ENCODE peak calls at places on chromosome 16, in five cellular contexts. One of them, this sample, is unnamed.

GRCh38 chr16:89375686-89376085 is 114.7 kb downstream of the ANKRD11 start:
- DNase-seq in brain microvascular endothelial cell: no peak
- DNase-seq in cardiac fibroblast: no peak
- DNase-seq in pancreas: no peak
- DNase-seq in breast epithelium: no peak
- DNase-seq in this sample: no peak

GRCh38 chr16:24883714-24884151 is 38.0 kb downstream of the SLC5A11 start:
- DNase-seq in brain microvascular endothelial cell: no peak
- DNase-seq in cardiac fibroblast: no peak
- DNase-seq in pancreas: no peak
- DNase-seq in breast epithelium: no peak
- DNase-seq in this sample: no peak

GRCh38 chr16:75264531-75264998 is 13.1 kb upstream of the BCAR1 start:
- DNase-seq in brain microvascular endothelial cell: no peak
- DNase-seq in cardiac fibroblast: peak; percentile 61
- DNase-seq in pancreas: no peak
- DNase-seq in breast epithelium: no peak
- DNase-seq in this sample: no peak

GRCh38 chr16:75471723-75472634 is 7.5 kb upstream of the TMEM170A start:
- DNase-seq in brain microvascular endothelial cell: peak; percentile 63
- DNase-seq in cardiac fibroblast: peak; percentile 76
- DNase-seq in pancreas: peak; percentile 37
- DNase-seq in breast epithelium: no peak
- DNase-seq in this sample: no peak

GRCh38 chr16:23835390-23836077 is at the start of gene PRKCB:
- DNase-seq in brain microvascular endothelial cell: peak; percentile 5
- DNase-seq in cardiac fibroblast: peak; percentile 41
- DNase-seq in pancreas: peak; percentile 49
- DNase-seq in breast epithelium: no peak
- DNase-seq in this sample: no peak

GRCh38 chr16:48426244-48427135 is 41.3 kb upstream of the SIAH1 start:
- DNase-seq in brain microvascular endothelial cell: no peak
- DNase-seq in cardiac fibroblast: peak; percentile 67
- DNase-seq in pancreas: no peak
- DNase-seq in breast epithelium: no peak
- DNase-seq in this sample: no peak

GRCh38 chr16:20385844-20386832 is 18.4 kb downstream of the PDILT start:
- DNase-seq in brain microvascular endothelial cell: peak; percentile 48
- DNase-seq in cardiac fibroblast: peak; percentile 59
- DNase-seq in pancreas: peak; percentile 72
- DNase-seq in breast epithelium: peak; percentile 70
- DNase-seq in this sample: no peak

GRCh38 chr16:57723170-57723569 is 12.4 kb upstream of the KATNB1 start:
- DNase-seq in brain microvascular endothelial cell: no peak
- DNase-seq in cardiac fibroblast: peak; percentile 13
- DNase-seq in pancreas: no peak
- DNase-seq in breast epithelium: no peak
- DNase-seq in this sample: no peak

GRCh38 chr16:22659933-22660332 is 149.2 kb downstream of the NPIPB5 start:
- DNase-seq in brain microvascular endothelial cell: no peak
- DNase-seq in cardiac fibroblast: no peak
- DNase-seq in pancreas: no peak
- DNase-seq in breast epithelium: no peak
- DNase-seq in this sample: no peak

GRCh38 chr16:84501077-84501735 is 3.3 kb downstream of the MEAK7 start:
- DNase-seq in brain microvascular endothelial cell: peak; percentile 17
- DNase-seq in cardiac fibroblast: no peak
- DNase-seq in pancreas: no peak
- DNase-seq in breast epithelium: no peak
- DNase-seq in this sample: no peak

GRCh38 chr16:90019543-90020259 is 445 bp upstream of the DBNDD1 start:
- DNase-seq in brain microvascular endothelial cell: peak; percentile 62
- DNase-seq in cardiac fibroblast: peak; percentile 11
- DNase-seq in pancreas: peak; percentile 46
- DNase-seq in breast epithelium: no peak
- DNase-seq in this sample: no peak

GRCh38 chr16:85384831-85385462 is 228.2 kb upstream of the GSE1 start:
- DNase-seq in brain microvascular endothelial cell: no peak
- DNase-seq in cardiac fibroblast: no peak
- DNase-seq in pancreas: peak; percentile 11
- DNase-seq in breast epithelium: peak; percentile 75
- DNase-seq in this sample: no peak

GRCh38 chr16:12811441-12812198 is 7.9 kb upstream of the CPPED1 start:
- DNase-seq in brain microvascular endothelial cell: no peak
- DNase-seq in cardiac fibroblast: no peak
- DNase-seq in pancreas: no peak
- DNase-seq in breast epithelium: no peak
- DNase-seq in this sample: no peak

GRCh38 chr16:25052530-25052929 is 37.4 kb upstream of the ARHGAP17 start:
- DNase-seq in brain microvascular endothelial cell: no peak
- DNase-seq in cardiac fibroblast: no peak
- DNase-seq in pancreas: peak; percentile 55
- DNase-seq in breast epithelium: no peak
- DNase-seq in this sample: no peak

GRCh38 chr16:15672514-15673167 is 22.6 kb downstream of the NDE1 start:
- DNase-seq in brain microvascular endothelial cell: peak; percentile 97
- DNase-seq in cardiac fibroblast: peak; percentile 99
- DNase-seq in pancreas: peak; percentile 72
- DNase-seq in breast epithelium: peak; percentile 86
- DNase-seq in this sample: peak; percentile 97

GRCh38 chr16:65658339-65659275 is 536.7 kb upstream of the CDH11 start:
- DNase-seq in brain microvascular endothelial cell: peak; percentile 77
- DNase-seq in cardiac fibroblast: peak; percentile 84
- DNase-seq in pancreas: no peak
- DNase-seq in breast epithelium: no peak
- DNase-seq in this sample: peak; percentile 69
- TF ChIP-seq CTCF in brain microvascular endothelial cell: no peak
- TF ChIP-seq CTCF in cardiac fibroblast: no peak
- TF ChIP-seq CTCF in pancreas: no peak
- TF ChIP-seq CTCF in breast epithelium: no peak
- TF ChIP-seq CTCF in this sample: peak; percentile 5

GRCh38 chr16:3189869-3190268 is 1.9 kb downstream of the OR1F1 start:
- DNase-seq in brain microvascular endothelial cell: no peak
- DNase-seq in cardiac fibroblast: no peak
- DNase-seq in pancreas: no peak
- DNase-seq in breast epithelium: no peak
- DNase-seq in this sample: no peak
- H3K4me3 ChIP-seq in brain microvascular endothelial cell: peak overlapping the region; percentile 68
- H3K4me3 ChIP-seq in cardiac fibroblast: no peak overlapping the region
- H3K4me3 ChIP-seq in pancreas: no peak overlapping the region
- H3K4me3 ChIP-seq in breast epithelium: no peak overlapping the region
- H3K4me3 ChIP-seq in this sample: peak overlapping the region; percentile 51

GRCh38 chr16:70475054-70475871 is 20.9 kb downstream of the FCSK start:
- DNase-seq in brain microvascular endothelial cell: no peak
- DNase-seq in cardiac fibroblast: no peak
- DNase-seq in pancreas: no peak
- DNase-seq in breast epithelium: no peak
- DNase-seq in this sample: no peak

GRCh38 chr16:70470927-70471341 is 16.5 kb downstream of the FCSK start:
- DNase-seq in brain microvascular endothelial cell: no peak
- DNase-seq in cardiac fibroblast: peak; percentile 43
- DNase-seq in pancreas: no peak
- DNase-seq in breast epithelium: no peak
- DNase-seq in this sample: no peak

GRCh38 chr16:70472786-70473433 is 18.5 kb downstream of the FCSK start:
- DNase-seq in brain microvascular endothelial cell: no peak
- DNase-seq in cardiac fibroblast: no peak
- DNase-seq in pancreas: no peak
- DNase-seq in breast epithelium: no peak
- DNase-seq in this sample: no peak

GRCh38 chr16:70474320-70475053 is 20.1 kb downstream of the FCSK start:
- DNase-seq in brain microvascular endothelial cell: no peak
- DNase-seq in cardiac fibroblast: no peak
- DNase-seq in pancreas: no peak
- DNase-seq in breast epithelium: no peak
- DNase-seq in this sample: no peak

DNA sequence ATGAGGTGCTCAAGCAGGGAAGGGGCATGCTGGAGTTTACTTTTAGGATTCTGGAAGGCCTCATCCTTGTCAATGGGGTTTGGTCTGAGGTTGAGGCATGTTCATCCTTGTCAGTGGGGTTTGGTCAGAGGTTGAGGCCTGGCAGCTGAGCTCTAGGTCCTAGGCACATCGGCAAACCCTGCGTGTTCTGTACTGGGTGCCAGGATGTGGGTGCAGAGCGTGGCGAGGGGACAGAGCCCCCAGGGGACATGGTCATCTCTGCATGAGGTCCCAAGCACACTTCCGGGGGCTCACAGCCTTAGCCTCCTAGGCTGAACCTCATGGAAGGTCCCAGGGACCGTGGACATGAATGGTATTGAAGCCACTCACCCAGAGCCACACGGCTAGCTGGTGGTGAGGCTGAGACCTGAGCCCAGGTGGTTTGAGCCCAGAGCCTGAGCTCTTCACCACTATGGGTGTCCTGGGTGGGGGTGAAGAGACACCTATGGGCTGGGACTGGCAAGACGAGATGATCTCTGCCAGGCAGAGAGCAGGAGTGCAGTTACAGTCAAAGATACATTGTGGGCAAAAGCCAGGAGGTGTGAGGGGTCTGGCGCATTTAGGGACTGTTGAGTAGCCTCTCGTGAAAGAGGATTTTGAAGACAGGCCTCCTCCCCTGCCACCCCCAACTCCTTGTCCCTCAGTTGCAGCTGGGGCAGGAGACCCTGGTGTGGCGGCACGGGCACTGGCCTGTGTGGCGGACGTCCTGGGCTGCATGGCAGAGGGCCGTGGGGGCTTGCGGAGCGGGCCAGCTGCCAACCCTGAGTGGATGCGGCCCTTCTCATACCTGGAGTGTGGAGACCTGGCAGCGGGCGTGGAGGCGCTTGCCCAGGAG is 19.3 kb downstream of the FCSK start:
- DNase-seq in brain microvascular endothelial cell: no peak
- DNase-seq in cardiac fibroblast: no peak
- DNase-seq in pancreas: no peak
- DNase-seq in breast epithelium: no peak
- DNase-seq in this sample: no peak
- TF ChIP-seq CTCF in brain microvascular endothelial cell: peak; percentile 6
- TF ChIP-seq CTCF in cardiac fibroblast: no peak
- TF ChIP-seq CTCF in pancreas: no peak
- TF ChIP-seq CTCF in breast epithelium: no peak
- TF ChIP-seq CTCF in this sample: no peak

DNA sequence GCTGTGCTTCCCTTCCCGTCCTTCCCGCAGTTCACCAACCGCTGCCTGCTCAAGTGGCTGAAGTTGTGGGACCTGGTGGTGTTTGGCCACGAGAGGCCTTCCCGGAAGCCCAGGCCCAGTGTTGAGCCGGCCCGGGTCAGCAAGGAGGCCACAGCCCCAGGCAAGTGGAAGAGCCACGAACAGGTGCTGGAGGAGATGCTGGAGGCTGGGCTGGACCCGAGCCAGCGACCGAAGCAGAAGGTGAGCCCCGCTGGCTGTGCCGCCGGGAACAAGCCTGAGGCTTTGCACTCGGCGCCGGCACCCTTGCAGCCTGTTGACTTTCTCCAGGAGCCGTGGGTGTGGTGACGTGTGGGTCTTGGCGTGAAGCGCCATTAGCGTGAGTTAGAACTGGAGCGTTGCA is 2.7 kb downstream of the CHTF18 start:
- DNase-seq in brain microvascular endothelial cell: no peak
- DNase-seq in cardiac fibroblast: no peak
- DNase-seq in pancreas: no peak
- DNase-seq in breast epithelium: no peak
- DNase-seq in this sample: no peak
- H3K4me3 ChIP-seq in brain microvascular endothelial cell: no peak overlapping the region
- H3K4me3 ChIP-seq in cardiac fibroblast: no peak overlapping the region
- H3K4me3 ChIP-seq in pancreas: no peak overlapping the region
- H3K4me3 ChIP-seq in breast epithelium: no peak overlapping the region
- H3K4me3 ChIP-seq in this sample: no peak overlapping the region

GRCh38 chr16:47158991-47159390 is 15.2 kb upstream of the NETO2 start:
- DNase-seq in brain microvascular endothelial cell: no peak
- DNase-seq in cardiac fibroblast: no peak
- DNase-seq in pancreas: no peak
- DNase-seq in breast epithelium: no peak
- DNase-seq in this sample: no peak

GRCh38 chr16:47160422-47160821 is 16.7 kb upstream of the NETO2 start:
- DNase-seq in brain microvascular endothelial cell: no peak
- DNase-seq in cardiac fibroblast: no peak
- DNase-seq in pancreas: no peak
- DNase-seq in breast epithelium: no peak
- DNase-seq in this sample: no peak

GRCh38 chr16:47162670-47163420 is 19.1 kb upstream of the NETO2 start:
- DNase-seq in brain microvascular endothelial cell: peak; percentile 18
- DNase-seq in cardiac fibroblast: no peak
- DNase-seq in pancreas: no peak
- DNase-seq in breast epithelium: no peak
- DNase-seq in this sample: no peak
- TF ChIP-seq CTCF in brain microvascular endothelial cell: peak; percentile 5
- TF ChIP-seq CTCF in cardiac fibroblast: no peak
- TF ChIP-seq CTCF in pancreas: no peak
- TF ChIP-seq CTCF in breast epithelium: no peak
- TF ChIP-seq CTCF in this sample: no peak

GRCh38 chr16:10511829-10512228 is 68.6 kb downstream of the EMP2 start:
- DNase-seq in brain microvascular endothelial cell: no peak
- DNase-seq in cardiac fibroblast: no peak
- DNase-seq in pancreas: no peak
- DNase-seq in breast epithelium: no peak
- DNase-seq in this sample: no peak

GRCh38 chr16:10517868-10518267 is 62.5 kb downstream of the EMP2 start:
- DNase-seq in brain microvascular endothelial cell: no peak
- DNase-seq in cardiac fibroblast: no peak
- DNase-seq in pancreas: no peak
- DNase-seq in breast epithelium: no peak
- DNase-seq in this sample: no peak

GRCh38 chr16:10518479-10519041 is 61.8 kb downstream of the EMP2 start:
- DNase-seq in brain microvascular endothelial cell: no peak
- DNase-seq in cardiac fibroblast: no peak
- DNase-seq in pancreas: no peak
- DNase-seq in breast epithelium: no peak
- DNase-seq in this sample: no peak

GRCh38 chr16:10510279-10510678 is 70.1 kb downstream of the EMP2 start:
- DNase-seq in brain microvascular endothelial cell: no peak
- DNase-seq in cardiac fibroblast: no peak
- DNase-seq in pancreas: no peak
- DNase-seq in breast epithelium: no peak
- DNase-seq in this sample: no peak

GRCh38 chr16:10514369-10515055 is 65.9 kb downstream of the EMP2 start:
- DNase-seq in brain microvascular endothelial cell: peak; percentile 60
- DNase-seq in cardiac fibroblast: peak; percentile 81
- DNase-seq in pancreas: peak; percentile 60
- DNase-seq in breast epithelium: no peak
- DNase-seq in this sample: peak; percentile 27
- H3K4me3 ChIP-seq in brain microvascular endothelial cell: no peak overlapping the region
- H3K4me3 ChIP-seq in cardiac fibroblast: no peak overlapping the region
- H3K4me3 ChIP-seq in pancreas: no peak overlapping the region
- H3K4me3 ChIP-seq in breast epithelium: no peak overlapping the region
- H3K4me3 ChIP-seq in this sample: no peak overlapping the region

This sample was measured in BJ.